ENCODE peak calls at places on chromosomes 13 and 19, in nine cellular contexts. J, F, C, P, H, S, N, V and X are unnamed samples.
A peak's percentile ranks its signal among the peaks of the same experiment; 100 is the strongest.

GRCh38 chr19:979318-979741 is 4.8 kb upstream of the WDR18 start:
- DNase-seq in J (no peak), F (no peak), C (no peak), P (no peak), H (no peak), S (no peak), N (no peak), V (no peak), X (no peak)

GRCh38 chr13:90299238-90299637 is 1048.2 kb upstream of the MIR17HG start:
- DNase-seq in J (no peak), F (no peak), C (no peak), P (no peak), H (no peak), S (no peak), N (no peak), V (no peak), X (no peak)

GRCh38 chr19:39083983-39084731 is at the start of gene ACP7:
- DNase-seq in J (no peak), F (no peak), C (no peak), P (peak; percentile 29), H (no peak), S (no peak), N (no peak), V (peak; percentile 11), X (no peak)

GRCh38 chr19:38030681-38031422 is 123.8 kb downstream of the SIPA1L3 start:
- DNase-seq in J (peak; percentile 48), F (no peak), C (no peak), P (no peak), H (no peak), S (no peak), N (no peak), V (no peak), X (no peak)

GRCh38 chr13:75042809-75043208 is 439.2 kb downstream of the TBC1D4 start:
- DNase-seq in J (no peak), F (no peak), C (no peak), P (no peak), H (no peak), S (no peak), N (no peak), V (no peak), X (no peak)

GRCh38 chr13:26255717-26256277 is 1.9 kb downstream of the CDK8 start:
- DNase-seq in J (peak; percentile 1), F (no peak), C (no peak), P (no peak), H (no peak), S (no peak), N (no peak), V (peak; percentile 13), X (no peak)

GRCh38 chr13:35771898-35772297 is 295.4 kb upstream of the MAB21L1 start:
- DNase-seq in J (no peak), F (no peak), C (no peak), P (no peak), H (peak; percentile 77), S (no peak), N (no peak), V (no peak), X (no peak)

GRCh38 chr19:5001547-5002131 is 32.7 kb downstream of the KDM4B start:
- DNase-seq in J (peak; percentile 62), F (peak; percentile 65), C (no peak), P (no peak), H (peak; percentile 78), S (no peak), N (no peak), V (no peak), X (no peak)

GRCh38 chr19:58562126-58563033 is 4.0 kb upstream of the UBE2M start:
- DNase-seq in J (no peak), F (peak; percentile 35), C (no peak), P (no peak), H (peak; percentile 29), S (no peak), N (no peak), V (peak; percentile 55), X (no peak)

GRCh38 chr19:31461814-31462539 is 112.7 kb upstream of the TSHZ3 start:
- DNase-seq in J (no peak), F (no peak), C (no peak), P (no peak), H (no peak), S (no peak), N (no peak), V (no peak), X (no peak)

GRCh38 chr13:73607489-73608156 is 526.6 kb downstream of the KLF12 start:
- DNase-seq in J (no peak), F (no peak), C (no peak), P (no peak), H (no peak), S (no peak), N (no peak), V (no peak), X (no peak)